ENCODE peak calls at places on chromosomes 3 and 15, in six cellular contexts. S, J, I, D, V and U are unnamed samples.

GRCh38 chr3:43190682-43191081 is 84.8 kb upstream of the POMGNT2 start:
- DNase-seq in S (no peak), J (no peak), I (no peak), D (no peak), V (peak), U (no peak)

GRCh38 chr15:68768321-68768720 is 52.4 kb downstream of the ANP32A start:
- DNase-seq in S (no peak), J (no peak), I (peak), D (no peak), V (no peak), U (no peak)

GRCh38 chr15:64635486-64635815 is 139.9 kb downstream of the RBPMS2 start:
- DNase-seq in S (no peak), J (no peak), I (no peak), D (no peak), V (peak), U (no peak)

GRCh38 chr3:70358978-70359580 is 46.6 kb upstream of the MDFIC2 start:
- DNase-seq in S (no peak), J (peak), I (no peak), D (no peak), V (peak), U (no peak)

GRCh38 chr3:187212705-187213104 is 15.4 kb downstream of the RTP1 start:
- DNase-seq in S (no peak), J (no peak), I (no peak), D (no peak), V (no peak), U (no peak)

GRCh38 chr15:27485265-27485664 is 514.3 kb downstream of the GABRG3 start:
- DNase-seq in S (no peak), J (no peak), I (no peak), D (no peak), V (no peak), U (no peak)

GRCh38 chr3:60809857-60810256 is 441.4 kb downstream of the FHIT start:
- DNase-seq in S (no peak), J (no peak), I (no peak), D (no peak), V (no peak), U (no peak)

GRCh38 chr15:36347272-36347864 is 232.1 kb upstream of the CDIN1 start:
- DNase-seq in S (no peak), J (no peak), I (no peak), D (no peak), V (no peak), U (no peak)

GRCh38 chr15:78083186-78083585 is 5.7 kb upstream of the TBC1D2B start:
- DNase-seq in S (no peak), J (no peak), I (no peak), D (no peak), V (no peak), U (peak)

GRCh38 chr15:73985101-73985873 is 6.8 kb downstream of the STOML1 start:
- DNase-seq in S (peak), J (no peak), I (no peak), D (no peak), V (peak), U (peak)

GRCh38 chr3:56921573-56922571 is 120.1 kb upstream of the ARHGEF3 start:
- DNase-seq in S (no peak), J (peak), I (no peak), D (no peak), V (peak), U (no peak)

GRCh38 chr3:8560608-8561007 is 59.0 kb downstream of the LMCD1 start:
- DNase-seq in S (no peak), J (no peak), I (no peak), D (no peak), V (peak), U (no peak)

GRCh38 chr3:127791221-127791913 is 30.9 kb downstream of the MGLL start:
- DNase-seq in S (no peak), J (peak), I (no peak), D (no peak), V (peak), U (no peak)